ENCODE peak calls at places on chromosome 12, in six cellular contexts. L is esophagus muscularis mucosa, Z is astrocyte of the spinal cord, J is left ventricle myocardium inferior, M is tibial artery, X is adrenal gland. D is an unnamed sample.

GRCh38 chr12:115362319-115362976 is 678.5 kb upstream of the TBX3 start:
- DNase-seq in L (no peak), Z (no peak), J (no peak), M (no peak), X (no peak), D (no peak)

GRCh38 chr12:99059824-99060526 is 414.9 kb downstream of the APAF1 start:
- DNase-seq in L (no peak), Z (no peak), J (no peak), M (peak; percentile 67), X (peak; percentile 71), D (peak; percentile 27)

GRCh38 chr12:25322918-25323773 is 72.4 kb upstream of the KRAS start:
- DNase-seq in L (no peak), Z (peak; percentile 81), J (no peak), M (no peak), X (no peak), D (no peak)

GRCh38 chr12:117836999-117837736 is 131.6 kb downstream of the KSR2 start:
- DNase-seq in L (peak; percentile 95), Z (peak; percentile 78), J (peak; percentile 72), M (peak; percentile 86), X (peak; percentile 91), D (no peak)

GRCh38 chr12:14239350-14239934 is 126.0 kb upstream of the ATF7IP start:
- DNase-seq in L (no peak), Z (peak; percentile 24), J (no peak), M (no peak), X (peak; percentile 83), D (no peak)

GRCh38 chr12:32501835-32502333 is 102.5 kb downstream of the FGD4 start:
- DNase-seq in L (no peak), Z (peak; percentile 79), J (no peak), M (no peak), X (peak; percentile 66), D (peak; percentile 99)

GRCh38 chr12:105721051-105721825 is 390.7 kb downstream of the C12orf75 start:
- DNase-seq in L (peak; percentile 87), Z (peak; percentile 52), J (no peak), M (no peak), X (no peak), D (no peak)

GRCh38 chr12:28574746-28575592 is 384.7 kb downstream of the CCDC91 start:
- DNase-seq in L (no peak), Z (no peak), J (no peak), M (no peak), X (no peak), D (no peak)

GRCh38 chr12:53991077-53991460 is 6.1 kb downstream of the HOXC10 start:
- DNase-seq in L (no peak), Z (no peak), J (no peak), M (peak; percentile 89), X (no peak), D (no peak)

GRCh38 chr12:6647083-6647604 is at the start of gene ACRBP:
- DNase-seq in L (no peak), Z (peak; percentile 62), J (peak; percentile 85), M (peak; percentile 90), X (peak; percentile 85), D (peak; percentile 9)

GRCh38 chr12:105775351-105775750 is 363.4 kb downstream of the NUAK1 start:
- DNase-seq in L (no peak), Z (peak; percentile 35), J (no peak), M (no peak), X (no peak), D (no peak)

GRCh38 chr12:6830286-6830892 is 2.2 kb downstream of the P3H3 start:
- DNase-seq in L (no peak), Z (no peak), J (no peak), M (no peak), X (no peak), D (no peak)

GRCh38 chr12:111149299-111149698 is 219.6 kb downstream of the PHETA1 start:
- DNase-seq in L (no peak), Z (no peak), J (no peak), M (no peak), X (no peak), D (no peak)

GRCh38 chr12:131726-132465 is 65.3 kb downstream of the IQSEC3 start:
- DNase-seq in L (no peak), Z (no peak), J (no peak), M (no peak), X (no peak), D (no peak)

GRCh38 chr12:93591137-93591868 is 18.8 kb downstream of the SOCS2 start:
- DNase-seq in L (peak; percentile 94), Z (peak; percentile 89), J (peak; percentile 78), M (peak; percentile 89), X (peak; percentile 95), D (no peak)

GRCh38 chr12:123043536-123044001 is 63.1 kb downstream of the ARL6IP4 start:
- DNase-seq in L (no peak), Z (peak; percentile 94), J (peak; percentile 83), M (peak; percentile 92), X (peak; percentile 92), D (peak; percentile 89)

GRCh38 chr12:27517532-27517931 is 6.5 kb upstream of the PPFIBP1 start:
- DNase-seq in L (no peak), Z (no peak), J (no peak), M (no peak), X (no peak), D (no peak)

GRCh38 chr12:132026061-132026795 is 76.5 kb downstream of the EP400 start:
- DNase-seq in L (no peak), Z (no peak), J (no peak), M (no peak), X (no peak), D (no peak)

GRCh38 chr12:105418232-105418631 is 87.7 kb downstream of the C12orf75 start:
- DNase-seq in L (no peak), Z (peak; percentile 77), J (no peak), M (no peak), X (no peak), D (peak; percentile 80)

GRCh38 chr12:129212221-129212630 is 358.9 kb downstream of the GLT1D1 start:
- DNase-seq in L (peak; percentile 39), Z (peak; percentile 8), J (no peak), M (no peak), X (no peak), D (peak; percentile 38)

GRCh38 chr12:57527184-57527583 is 4.6 kb downstream of the MBD6 start:
- DNase-seq in L (no peak), Z (no peak), J (no peak), M (no peak), X (no peak), D (no peak)

GRCh38 chr12:6824962-6825381 is 3.2 kb upstream of the P3H3 start:
- DNase-seq in L (no peak), Z (peak; percentile 42), J (no peak), M (no peak), X (no peak), D (no peak)

GRCh38 chr12:75087656-75088055 is 122.0 kb downstream of the KCNC2 start:
- DNase-seq in L (no peak), Z (no peak), J (no peak), M (no peak), X (no peak), D (no peak)

GRCh38 chr12:96493101-96493500 is 3.7 kb downstream of the CFAP54 start:
- DNase-seq in L (no peak), Z (no peak), J (no peak), M (no peak), X (no peak), D (no peak)

GRCh38 chr12:28925726-28926376 is 223.2 kb upstream of the FAR2 start:
- DNase-seq in L (no peak), Z (no peak), J (no peak), M (no peak), X (no peak), D (no peak)

GRCh38 chr12:111410229-111411186 is 4.8 kb downstream of the SH2B3 start:
- DNase-seq in L (no peak), Z (peak; percentile 53), J (peak; percentile 44), M (no peak), X (peak; percentile 73), D (no peak)

GRCh38 chr12:57740656-57741412 is 2.3 kb upstream of the AGAP2 start:
- DNase-seq in L (no peak), Z (no peak), J (no peak), M (no peak), X (no peak), D (no peak)

GRCh38 chr12:80195143-80195726 is 95.9 kb downstream of the OTOGL start:
- DNase-seq in L (no peak), Z (peak; percentile 74), J (no peak), M (no peak), X (peak; percentile 54), D (peak; percentile 35)

GRCh38 chr12:56941299-56942017 is 7.2 kb upstream of the SDR9C7 start:
- DNase-seq in L (peak; percentile 90), Z (peak; percentile 14), J (no peak), M (no peak), X (no peak), D (no peak)

GRCh38 chr12:25793196-25793595 is 165.3 kb upstream of the RASSF8 start:
- DNase-seq in L (no peak), Z (no peak), J (no peak), M (no peak), X (no peak), D (no peak)

GRCh38 chr12:106417926-106418910 is 60.7 kb downstream of the POLR3B start:
- DNase-seq in L (no peak), Z (peak; percentile 73), J (no peak), M (no peak), X (no peak), D (peak; percentile 68)

GRCh38 chr12:130634866-130635265 is 81.2 kb downstream of the RIMBP2 start:
- DNase-seq in L (no peak), Z (no peak), J (no peak), M (no peak), X (no peak), D (no peak)

DNA sequence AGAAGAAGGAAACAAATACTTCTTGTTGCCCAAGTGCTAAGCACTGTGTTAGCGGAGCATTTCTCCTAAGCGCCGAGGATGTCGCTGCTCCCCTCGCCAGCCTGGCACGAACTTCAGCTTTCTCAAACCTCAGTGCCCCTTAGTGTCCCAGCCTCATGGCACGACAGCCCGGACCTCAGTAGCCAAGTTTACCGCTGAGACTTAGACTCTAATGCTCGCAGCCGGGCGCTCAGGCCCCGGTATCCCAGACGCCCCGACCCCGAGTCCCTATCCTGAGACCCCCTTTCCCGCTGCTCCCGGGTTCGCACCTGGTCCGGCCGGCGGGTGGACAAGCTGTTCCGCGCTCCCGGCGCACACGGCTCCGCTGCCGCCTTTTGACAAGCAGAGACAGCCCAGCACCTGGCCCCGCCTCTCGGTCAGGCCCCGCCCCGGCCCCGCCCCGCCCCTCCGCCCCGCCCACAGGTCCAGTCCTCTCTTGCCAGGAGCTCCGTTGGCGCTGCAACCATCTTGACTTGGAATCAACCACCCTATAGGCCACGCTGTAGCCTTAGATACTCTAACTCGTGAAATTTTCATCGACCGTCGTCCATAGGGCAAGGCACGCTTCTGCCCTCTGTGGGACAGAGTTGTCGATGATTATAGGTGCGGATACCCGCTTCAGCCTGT is at the start of gene VDR:
- DNase-seq in L (peak; percentile 96), Z (peak; percentile 62), J (peak; percentile 70), M (peak; percentile 87), X (peak; percentile 89), D (no peak)
- TF ChIP-seq CTCF in L (peak; percentile 15), Z (peak; percentile 18), J (peak; percentile 19), M (no peak), X (no peak), D (no peak)

GRCh38 chr12:124332068-124332672 is 37.3 kb downstream of the RFLNA start:
- DNase-seq in L (no peak), Z (no peak), J (no peak), M (no peak), X (no peak), D (no peak)
- H3K4me3 ChIP-seq in L (no peak overlapping the region), Z (no peak overlapping the region), J (no peak overlapping the region), M (no peak overlapping the region), X (no peak overlapping the region), D (no peak overlapping the region)

GRCh38 chr12:69630191-69630590 is 19.5 kb upstream of the LRRC10 start:
- DNase-seq in L (no peak), Z (no peak), J (no peak), M (no peak), X (no peak), D (no peak)
- TF ChIP-seq CTCF in L (no peak), Z (peak; percentile 31), J (no peak), M (no peak), X (no peak), D (peak; percentile 40)

GRCh38 chr12:67522222-67522621 is 126.3 kb upstream of the DYRK2 start:
- DNase-seq in L (no peak), Z (no peak), J (no peak), M (no peak), X (no peak), D (no peak)
- H3K4me3 ChIP-seq in L (no peak overlapping the region), Z (no peak overlapping the region), J (no peak overlapping the region), M (no peak overlapping the region), X (no peak overlapping the region), D (no peak overlapping the region)

D was measured in retinal pigment epithelial cell.